ENCODE peak calls at places on chromosomes 11 and 22, in nine cellular contexts. A is brain microvascular endothelial cell, K is kidney, Y is HCT116, Z is OCI-LY7, C is gastrocnemius medialis, W is uterus, X is coronary artery, D is HFF-Myc. B is an unnamed sample.

GRCh38 chr11:69911310-69912160 is 92.3 kb upstream of the FGF3 start:
- DNase-seq in A (no peak), K (peak; percentile 71), Y (no peak), Z (no peak), C (no peak), W (no peak), X (peak; percentile 65), D (no peak), B (no peak)

GRCh38 chr11:41382927-41383326 is 76.5 kb downstream of the LRRC4C start:
- DNase-seq in A (peak; percentile 18), K (no peak), Y (no peak), Z (no peak), C (no peak), W (no peak), X (no peak), D (no peak), B (peak; percentile 1)

GRCh38 chr22:38314992-38315800 is 2.0 kb downstream of the CSNK1E start:
- DNase-seq in A (no peak), K (no peak), Y (no peak), Z (peak; percentile 81), C (no peak), W (no peak), X (no peak), D (no peak), B (no peak)

GRCh38 chr11:111812211-111812610 is 46.0 kb upstream of the PPP2R1B start:
- DNase-seq in A (no peak), K (no peak), Y (no peak), Z (no peak), C (no peak), W (no peak), X (no peak), D (no peak), B (no peak)

GRCh38 chr22:20061481-20061861 is 18.6 kb upstream of the DGCR8 start:
- DNase-seq in A (no peak), K (no peak), Y (no peak), Z (no peak), C (no peak), W (no peak), X (peak; percentile 59), D (no peak), B (peak; percentile 86)

GRCh38 chr22:17938484-17938924 is 85.9 kb downstream of the MICAL3 start:
- DNase-seq in A (no peak), K (no peak), Y (no peak), Z (no peak), C (no peak), W (peak; percentile 48), X (no peak), D (peak; percentile 59), B (no peak)

GRCh38 chr22:40240671-40241070 is 62.9 kb downstream of the TNRC6B start:
- DNase-seq in A (no peak), K (no peak), Y (no peak), Z (no peak), C (no peak), W (no peak), X (no peak), D (no peak), B (peak; percentile 24)

GRCh38 chr11:86940122-86940777 is 14.9 kb downstream of the FZD4 start:
- DNase-seq in A (peak; percentile 71), K (no peak), Y (no peak), Z (no peak), C (peak; percentile 52), W (peak; percentile 78), X (no peak), D (no peak), B (no peak)

GRCh38 chr11:70212227-70212811 is 9.2 kb downstream of the FADD start:
- DNase-seq in A (no peak), K (no peak), Y (no peak), Z (no peak), C (no peak), W (no peak), X (no peak), D (no peak), B (peak; percentile 25)

GRCh38 chr11:16126361-16126760 is 230.0 kb downstream of the SOX6 start:
- DNase-seq in A (peak; percentile 6), K (no peak), Y (no peak), Z (no peak), C (no peak), W (no peak), X (no peak), D (no peak), B (peak; percentile 5)

GRCh38 chr22:42343551-42344081 is 73.2 kb upstream of the TCF20 start:
- DNase-seq in A (no peak), K (no peak), Y (no peak), Z (no peak), C (no peak), W (no peak), X (no peak), D (no peak), B (no peak)

GRCh38 chr11:130159657-130160459 is at the start of gene ST14:
- DNase-seq in A (no peak), K (peak; percentile 93), Y (no peak), Z (peak; percentile 70), C (no peak), W (no peak), X (no peak), D (no peak), B (peak; percentile 85)

GRCh38 chr11:60288531-60288930 is 8.1 kb downstream of the MS4A4A start:
- DNase-seq in A (peak; percentile 72), K (no peak), Y (no peak), Z (no peak), C (no peak), W (no peak), X (no peak), D (no peak), B (no peak)

GRCh38 chr11:86251285-86251830 is 6.8 kb downstream of the EED start:
- DNase-seq in A (no peak), K (no peak), Y (no peak), Z (no peak), C (no peak), W (no peak), X (no peak), D (no peak), B (no peak)

GRCh38 chr11:13760115-13760514 is 91.6 kb downstream of the FAR1 start:
- DNase-seq in A (peak; percentile 3), K (no peak), Y (no peak), Z (no peak), C (no peak), W (no peak), X (no peak), D (no peak), B (peak; percentile 44)

DNA sequence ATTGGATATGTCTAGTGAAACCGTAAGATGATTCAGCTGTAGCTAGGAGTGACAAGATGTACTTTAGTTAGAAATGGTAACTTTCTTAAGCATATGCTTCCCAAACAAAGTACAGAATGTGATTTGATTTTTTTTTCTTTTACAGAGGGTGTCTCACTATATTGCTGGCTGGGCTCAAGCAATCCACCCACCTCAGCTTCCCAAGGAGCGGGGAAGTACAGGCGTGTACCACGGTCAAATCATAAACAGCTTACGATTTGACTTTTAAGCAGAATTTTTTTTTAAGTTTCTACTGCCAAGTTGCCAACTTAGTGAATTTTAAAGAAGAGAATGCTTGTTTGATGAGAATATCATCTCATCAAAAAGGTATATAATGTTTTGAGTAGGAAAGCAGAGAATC is 34.0 kb upstream of the USP47 start:
- DNase-seq in A (no peak), K (no peak), Y (no peak), Z (no peak), C (no peak), W (no peak), X (no peak), D (no peak), B (no peak)
- H3K4me3 ChIP-seq in A (no peak overlapping the region), K (no peak overlapping the region), Y (no peak overlapping the region), Z (no peak overlapping the region), C (no peak overlapping the region), W (no peak overlapping the region), X (no peak overlapping the region), D (no peak overlapping the region), B (no peak overlapping the region)

GRCh38 chr11:120511116-120511803 is at the start of gene GRIK4:
- DNase-seq in A (peak; percentile 56), K (peak; percentile 93), Y (peak; percentile 39), Z (peak; percentile 81), C (peak; percentile 53), W (peak; percentile 81), X (peak; percentile 77), D (no peak), B (peak; percentile 71)

GRCh38 chr11:120511804-120512726 is 517 bp downstream of the GRIK4 start:
- DNase-seq in A (no peak), K (peak; percentile 79), Y (no peak), Z (no peak), C (no peak), W (no peak), X (peak; percentile 69), D (no peak), B (no peak)

GRCh38 chr11:120514541-120515121 is 3.1 kb downstream of the GRIK4 start:
- DNase-seq in A (no peak), K (no peak), Y (no peak), Z (no peak), C (no peak), W (peak; percentile 9), X (no peak), D (no peak), B (no peak)

GRCh38 chr11:120513436-120514315 is 2.1 kb downstream of the GRIK4 start:
- DNase-seq in A (no peak), K (no peak), Y (no peak), Z (no peak), C (no peak), W (peak; percentile 6), X (peak; percentile 38), D (no peak), B (no peak)

DNA sequence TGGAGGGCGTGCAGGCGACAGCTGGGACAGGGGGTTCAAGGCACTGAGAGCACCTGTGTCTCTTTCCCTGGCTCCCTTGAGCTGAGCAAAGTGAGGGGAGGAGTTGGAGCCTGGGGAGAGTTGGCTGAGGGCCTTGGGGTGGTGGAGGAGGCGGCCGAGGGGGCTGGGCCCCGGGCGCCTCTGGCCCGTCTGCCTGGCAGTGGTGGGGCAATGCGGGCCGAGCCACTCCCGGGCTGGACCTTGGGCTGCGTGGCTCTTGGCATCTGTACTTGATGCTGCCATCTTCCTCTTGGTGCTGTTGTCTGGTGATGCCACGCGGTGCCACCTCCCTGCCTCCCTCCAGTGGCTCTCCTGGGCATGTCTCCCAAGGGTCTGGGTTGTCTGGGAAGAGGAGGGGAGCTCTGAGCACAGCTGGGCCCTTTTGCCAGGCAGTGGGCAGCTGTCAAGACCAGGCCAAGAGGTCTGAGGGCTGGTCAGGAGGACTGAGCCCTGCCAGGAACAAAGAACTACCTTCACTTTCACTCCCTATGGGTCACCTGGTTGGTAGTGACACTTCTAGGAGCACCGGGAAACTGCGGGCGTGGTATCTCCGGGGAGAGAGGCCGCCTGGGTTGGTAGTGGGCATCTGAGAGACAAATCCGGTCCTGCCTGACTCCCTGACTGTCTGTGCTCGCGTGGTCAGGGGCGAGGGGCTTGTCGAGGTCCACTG is 1.3 kb downstream of the GRIK4 start:
- DNase-seq in A (no peak), K (no peak), Y (no peak), Z (no peak), C (no peak), W (no peak), X (peak; percentile 69), D (no peak), B (no peak)
- TF ChIP-seq CTCF in A (peak; percentile 23), K (no peak), Y (no peak), Z (no peak), C (no peak), W (no peak), X (no peak), D (no peak), B (peak; percentile 19)

GRCh38 chr22:22691716-22692701 is 47.6 kb downstream of the GGTLC2 start:
- DNase-seq in A (no peak), K (no peak), Y (no peak), Z (peak; percentile 85), C (no peak), W (no peak), X (no peak), D (no peak), B (peak; percentile 17)
- H3K4me3 ChIP-seq in A (no peak overlapping the region), K (no peak overlapping the region), Y (no peak overlapping the region), Z (peak overlapping the region; percentile 46), C (no peak overlapping the region), W (no peak overlapping the region), X (no peak overlapping the region), D (no peak overlapping the region), B (no peak overlapping the region)

GRCh38 chr11:57322881-57323467 is 1.8 kb downstream of the TNKS1BP1 start:
- DNase-seq in A (no peak), K (no peak), Y (no peak), Z (no peak), C (no peak), W (no peak), X (no peak), D (no peak), B (peak; percentile 69)
- TF ChIP-seq CTCF in A (peak; percentile 11), K (no peak), Y (no peak), Z (no peak), C (no peak), W (no peak), X (no peak), D (no peak), B (no peak)